ENCODE peak calls at places on chromosomes 4 and X, in five cellular contexts. Y is H54, O is transverse colon, M is lower leg skin, W is tibial nerve. K is an unnamed sample.

GRCh38 chrX:15366507-15367352 is 17.5 kb downstream of the VEGFD start:
- DNase-seq in M (no peak), W (no peak), Y (no peak), O (no peak), K (no peak)

GRCh38 chr4:151922811-151923210 is 162.0 kb upstream of the GATB start:
- DNase-seq in W (no peak), O (no peak), M (no peak), Y (no peak), K (no peak)

GRCh38 chr4:106358899-106359298 is 9.7 kb downstream of the GIMD1 start:
- DNase-seq in W (no peak), Y (no peak), M (no peak), O (no peak), K (no peak)

GRCh38 chr4:138412847-138413246 is 170.7 kb upstream of the SLC7A11 start:
- DNase-seq in Y (no peak), O (no peak), W (no peak), M (no peak), K (no peak)

GRCh38 chrX:19554786-19555185 is 39.5 kb upstream of the MAP3K15 start:
- DNase-seq in M (no peak), O (no peak), Y (no peak), W (no peak), K (no peak)

GRCh38 chr4:129926936-129927335 is 831.0 kb downstream of the C4orf33 start:
- DNase-seq in O (no peak), M (no peak), W (no peak), Y (no peak), K (no peak)

GRCh38 chr4:168631241-168632151 is 134.6 kb downstream of the PALLD start:
- DNase-seq in W (no peak), Y (no peak), O (peak; percentile 60), M (peak; percentile 91), K (peak; percentile 54)

GRCh38 chr4:77651820-77652219 is 46.2 kb downstream of the CXCL13 start:
- DNase-seq in W (no peak), M (no peak), Y (no peak), O (no peak), K (no peak)

GRCh38 chr4:114383721-114384120 is 214.9 kb upstream of the UGT8 start:
- DNase-seq in Y (no peak), W (no peak), O (no peak), M (no peak), K (no peak)

GRCh38 chr4:102322736-102323135 is 22.5 kb downstream of the SLC39A8 start:
- DNase-seq in W (no peak), O (no peak), Y (no peak), M (no peak), K (no peak)

GRCh38 chr4:22473268-22473667 is 42.6 kb downstream of the ADGRA3 start:
- DNase-seq in W (no peak), Y (no peak), O (no peak), M (no peak), K (no peak)

GRCh38 chr4:133320576-133321170 is 171.6 kb downstream of the PCDH10 start:
- DNase-seq in W (no peak), O (no peak), M (no peak), Y (peak; percentile 6), K (no peak)

GRCh38 chr4:101349346-101350064 is 2.2 kb upstream of the PPP3CA start:
- DNase-seq in Y (no peak), W (peak; percentile 49), M (peak; percentile 91), O (peak; percentile 51), K (peak; percentile 45)

GRCh38 chr4:54767376-54767775 is 109.6 kb downstream of the KIT start:
- DNase-seq in O (no peak), W (no peak), M (no peak), Y (no peak), K (no peak)

GRCh38 chrX:101257448-101258259 is 33.5 kb downstream of the TAF7L start:
- DNase-seq in M (no peak), O (no peak), Y (no peak), W (no peak), K (no peak)

GRCh38 chr4:102493794-102494193 is 7.4 kb upstream of the NFKB1 start:
- DNase-seq in M (no peak), Y (no peak), W (no peak), O (peak; percentile 48), K (no peak)

GRCh38 chr4:74223801-74224200 is 65.9 kb downstream of the MTHFD2L start:
- DNase-seq in M (no peak), W (no peak), O (no peak), Y (no peak), K (no peak)

GRCh38 chr4:186570193-186570996 is 15.0 kb upstream of the MTNR1A start:
- DNase-seq in M (no peak), Y (no peak), O (peak; percentile 67), W (no peak), K (no peak)

GRCh38 chr4:124079174-124079780 is 633.3 kb downstream of the ANKRD50 start:
- DNase-seq in M (no peak), O (no peak), W (no peak), Y (no peak), K (no peak)

GRCh38 chr4:111775908-111776307 is 369.3 kb upstream of the FAM241A start:
- DNase-seq in Y (no peak), W (no peak), M (no peak), O (no peak), K (no peak)

DNA sequence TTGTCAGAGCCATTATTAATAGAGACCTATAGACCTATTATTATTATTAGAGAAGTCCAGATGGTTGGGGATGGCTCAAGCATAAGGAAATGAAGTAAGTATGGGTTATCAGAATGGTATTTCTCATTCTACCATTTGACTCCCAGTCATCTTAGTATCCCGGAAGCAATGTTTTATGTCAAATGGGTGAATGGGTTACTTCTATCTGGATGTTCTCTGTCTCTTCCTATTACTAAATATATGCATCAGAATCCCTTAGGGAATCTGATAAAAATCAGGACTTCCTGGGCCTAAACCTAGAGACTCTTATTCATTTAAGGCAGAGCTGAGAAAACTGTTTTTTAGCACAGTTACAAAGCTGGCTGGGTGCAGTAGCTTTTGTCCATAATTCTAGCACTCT is 149.9 kb downstream of the SLC10A7 start:
- DNase-seq in M (no peak), O (no peak), Y (no peak), W (no peak), K (no peak)
- TF ChIP-seq POLR2A in M (no peak), O (no peak), Y (no peak), W (no peak), K (no peak)

GRCh38 chr4:87216469-87216868 is 3.9 kb downstream of the KLHL8 start:
- DNase-seq in Y (no peak), W (no peak), M (no peak), O (no peak), K (no peak)

GRCh38 chr4:87224036-87224923 is 3.9 kb upstream of the KLHL8 start:
- DNase-seq in M (no peak), O (no peak), Y (no peak), W (no peak), K (no peak)

GRCh38 chr4:87219648-87220093 is 747 bp downstream of the KLHL8 start:
- DNase-seq in W (peak; percentile 18), M (no peak), O (peak; percentile 56), Y (peak; percentile 3), K (peak; percentile 74)

GRCh38 chr4:87220094-87220831 is at the start of gene KLHL8:
- DNase-seq in W (peak; percentile 63), Y (peak; percentile 66), M (peak; percentile 95), O (peak; percentile 90), K (peak; percentile 91)
- TF ChIP-seq POLR2A in W (peak; percentile 67), Y (peak; percentile 90), M (no peak), O (peak; percentile 73), K (peak; percentile 75)

DNA sequence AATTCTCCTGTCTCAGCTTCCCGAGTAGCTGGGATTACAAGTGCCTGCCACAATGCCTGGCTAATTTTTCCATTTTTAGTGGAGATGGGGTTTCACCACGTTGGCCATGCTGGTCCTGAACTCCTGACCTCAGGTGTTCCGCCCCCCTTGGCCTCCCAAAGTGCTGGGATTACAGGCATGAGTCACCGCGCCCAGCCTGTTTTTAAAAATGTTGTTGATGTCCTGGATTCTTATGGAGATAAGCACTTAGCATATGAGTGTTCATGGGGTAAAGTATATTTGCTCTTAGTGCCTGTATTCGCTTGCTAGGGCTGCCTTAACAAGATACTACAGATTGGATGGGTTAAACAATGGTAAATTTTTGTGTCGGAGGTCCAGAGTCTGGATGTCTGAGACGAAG is 91.7 kb downstream of the CEP44 start:
- DNase-seq in M (no peak), Y (no peak), O (no peak), W (no peak), K (no peak)
- TF ChIP-seq POLR2A in M (no peak), Y (no peak), O (no peak), W (no peak), K (no peak)

DNA sequence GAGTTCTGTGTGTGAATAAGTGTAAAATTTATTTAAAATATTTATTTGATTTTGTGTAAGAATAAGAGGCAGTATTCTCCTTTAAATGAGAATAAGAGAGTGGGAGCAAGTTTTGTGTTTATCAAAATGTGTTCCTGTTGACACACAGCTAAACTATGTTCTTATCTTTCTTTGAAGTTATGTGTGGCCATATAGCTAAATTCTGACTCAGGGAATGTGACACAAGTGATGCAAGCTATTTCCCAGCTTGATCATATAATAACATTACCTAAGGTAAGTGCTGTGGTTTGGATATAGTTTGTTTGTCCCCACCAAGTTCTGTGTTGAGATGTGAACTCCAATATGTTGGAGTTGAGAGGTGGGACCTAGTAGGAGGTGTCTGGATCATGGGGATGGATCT is 740.0 kb upstream of the IGFBP7 start:
- DNase-seq in Y (no peak), W (no peak), M (no peak), O (no peak), K (no peak)
- TF ChIP-seq POLR2A in Y (no peak), W (no peak), M (no peak), O (no peak), K (no peak)

DNA sequence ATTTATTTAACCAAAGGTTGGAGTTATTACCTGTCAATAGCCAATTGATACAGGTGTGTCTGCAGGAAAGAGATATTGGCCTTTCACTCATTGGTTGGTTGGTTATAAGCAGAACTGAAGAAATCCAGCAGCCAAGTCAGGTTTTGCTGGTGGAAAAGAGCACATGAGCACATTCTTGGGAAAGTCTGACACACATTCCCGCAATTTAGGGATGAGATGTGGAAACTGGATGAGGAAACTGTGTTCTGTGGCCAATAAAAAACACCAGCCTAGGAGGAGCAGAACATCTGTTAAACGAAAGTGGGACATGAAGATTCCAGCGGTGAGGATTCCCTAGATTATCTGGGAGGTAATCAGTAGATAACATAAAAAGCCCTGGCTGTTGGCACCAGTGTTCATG is 567.4 kb upstream of the CPEB2 start:
- DNase-seq in W (no peak), O (no peak), M (no peak), Y (no peak), K (no peak)
- TF ChIP-seq POLR2A in W (no peak), O (no peak), M (no peak), Y (no peak), K (no peak)

DNA sequence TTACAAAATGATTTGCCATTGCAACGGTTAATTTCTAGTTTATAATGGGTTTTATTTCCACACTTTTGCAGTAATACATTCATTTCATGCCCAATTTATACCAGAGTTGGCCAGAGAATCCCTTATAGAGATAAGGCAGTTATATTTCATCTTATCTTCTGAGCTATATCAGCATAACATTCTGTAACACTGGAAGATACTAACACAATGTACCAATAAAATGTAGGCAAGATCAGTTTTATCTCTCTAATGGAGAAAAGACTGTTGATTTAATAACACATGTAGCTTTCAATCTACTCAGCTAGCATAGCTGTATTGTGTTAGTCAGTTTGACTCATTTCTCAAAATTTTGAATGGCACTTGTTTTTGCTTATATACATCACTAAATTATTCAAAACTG is 738.6 kb downstream of the TRAM1L1 start:
- DNase-seq in W (no peak), O (no peak), M (no peak), Y (no peak), K (no peak)
- TF ChIP-seq POLR2A in W (no peak), O (no peak), M (no peak), Y (no peak), K (no peak)

K was measured in Peyer's patch.